ENCODE peak calls at places on chromosomes 1 and 21, in ten cellular contexts. A is tibial artery, U is breast epithelium, C is heart right ventricle, V is stomach, I is GM23338, M is cardiac muscle cell, K is psoas muscle, O is body of pancreas, Y is thyroid gland. W is an unnamed sample. For H3K4me1, the result is how much of the 10 kb centered on the place peaks cover.

GRCh38 chr1:54144366-54144765 is 8.4 kb downstream of the CDCP2 start:
- DNase-seq in Y (no peak), A (no peak), O (no peak), K (no peak), C (no peak), V (no peak), I (no peak), U (no peak), M (no peak), W (no peak)

GRCh38 chr1:88729297-88729696 is 45.2 kb downstream of the PKN2 start:
- DNase-seq in K (no peak), C (no peak), V (no peak), U (no peak), O (no peak), Y (no peak), M (no peak), A (no peak), I (no peak), W (no peak)

GRCh38 chr1:26468911-26469310 is 3.3 kb upstream of the HMGN2 start:
- DNase-seq in A (no peak), K (peak), O (no peak), V (peak), M (no peak), I (no peak), Y (no peak), U (no peak), C (peak), W (no peak)

GRCh38 chr1:202165267-202165941 is 5.0 kb upstream of the PTPN7 start:
- DNase-seq in V (no peak), U (no peak), C (no peak), I (peak), A (no peak), O (no peak), Y (no peak), M (no peak), K (no peak), W (no peak)

GRCh38 chr1:174074757-174075156 is 52.6 kb upstream of the RC3H1 start:
- DNase-seq in A (no peak), Y (no peak), M (no peak), C (no peak), I (no peak), V (no peak), K (no peak), O (no peak), U (no peak), W (peak)

GRCh38 chr1:115764541-115764940 is 4.0 kb downstream of the CASQ2 start:
- DNase-seq in Y (peak), V (peak), K (no peak), M (peak), U (no peak), O (peak), A (no peak), I (peak), C (no peak), W (no peak)

GRCh38 chr1:41420877-41421276 is 59.6 kb downstream of the FOXO6 start:
- DNase-seq in U (no peak), M (no peak), Y (no peak), I (no peak), A (peak), O (no peak), V (no peak), C (no peak), K (no peak), W (no peak)

GRCh38 chr1:53073899-53074311 is 11.9 kb downstream of the PODN start:
- DNase-seq in M (no peak), C (peak), A (peak), U (peak), I (no peak), K (peak), O (no peak), V (peak), Y (no peak), W (no peak)

GRCh38 chr1:223828162-223828848 is 17.4 kb downstream of the TP53BP2 start:
- DNase-seq in K (no peak), U (no peak), V (no peak), C (no peak), I (no peak), M (no peak), O (no peak), Y (no peak), A (no peak), W (no peak)

GRCh38 chr1:32813941-32814739 is 3.0 kb downstream of the YARS1 start:
- DNase-seq in A (no peak), C (no peak), K (no peak), Y (no peak), M (no peak), V (no peak), U (no peak), O (no peak), I (no peak), W (no peak)

GRCh38 chr1:179550753-179551682 is 24.7 kb downstream of the NPHS2 start:
- DNase-seq in K (no peak), M (no peak), O (no peak), C (no peak), I (no peak), U (no peak), Y (no peak), A (no peak), V (no peak), W (no peak)

GRCh38 chr1:202227997-202228401 is 34.4 kb downstream of the LGR6 start:
- DNase-seq in O (no peak), C (no peak), V (no peak), I (no peak), A (no peak), M (no peak), Y (no peak), U (no peak), K (no peak), W (no peak)

GRCh38 chr21:30579351-30579750 is 10.8 kb downstream of the KRTAP22-2 start:
- DNase-seq in K (no peak), V (no peak), U (no peak), I (peak), C (no peak), A (no peak), Y (no peak), O (no peak), M (no peak), W (no peak)

GRCh38 chr1:12161662-12162458 is 4.9 kb upstream of the TNFRSF1B start:
- DNase-seq in M (no peak), Y (peak), O (peak), I (no peak), K (peak), A (peak), C (peak), U (no peak), V (peak), W (peak)

GRCh38 chr1:66270122-66270812 is 263.7 kb upstream of the SGIP1 start:
- DNase-seq in M (no peak), C (no peak), V (no peak), O (no peak), K (no peak), Y (no peak), U (no peak), A (no peak), I (no peak), W (no peak)

GRCh38 chr1:66271904-66272254 is 262.1 kb upstream of the SGIP1 start:
- DNase-seq in I (no peak), Y (peak), C (peak), O (no peak), V (no peak), M (no peak), K (peak), A (peak), U (no peak), W (peak)

GRCh38 chr1:66269222-66269621 is 264.7 kb upstream of the SGIP1 start:
- DNase-seq in I (no peak), K (no peak), V (no peak), M (no peak), C (no peak), A (no peak), Y (no peak), U (no peak), O (no peak), W (no peak)

GRCh38 chr1:66273674-66274073 is 260.3 kb upstream of the SGIP1 start:
- DNase-seq in V (no peak), K (no peak), I (no peak), A (no peak), O (no peak), U (no peak), C (no peak), M (peak), Y (no peak), W (no peak)

DNA sequence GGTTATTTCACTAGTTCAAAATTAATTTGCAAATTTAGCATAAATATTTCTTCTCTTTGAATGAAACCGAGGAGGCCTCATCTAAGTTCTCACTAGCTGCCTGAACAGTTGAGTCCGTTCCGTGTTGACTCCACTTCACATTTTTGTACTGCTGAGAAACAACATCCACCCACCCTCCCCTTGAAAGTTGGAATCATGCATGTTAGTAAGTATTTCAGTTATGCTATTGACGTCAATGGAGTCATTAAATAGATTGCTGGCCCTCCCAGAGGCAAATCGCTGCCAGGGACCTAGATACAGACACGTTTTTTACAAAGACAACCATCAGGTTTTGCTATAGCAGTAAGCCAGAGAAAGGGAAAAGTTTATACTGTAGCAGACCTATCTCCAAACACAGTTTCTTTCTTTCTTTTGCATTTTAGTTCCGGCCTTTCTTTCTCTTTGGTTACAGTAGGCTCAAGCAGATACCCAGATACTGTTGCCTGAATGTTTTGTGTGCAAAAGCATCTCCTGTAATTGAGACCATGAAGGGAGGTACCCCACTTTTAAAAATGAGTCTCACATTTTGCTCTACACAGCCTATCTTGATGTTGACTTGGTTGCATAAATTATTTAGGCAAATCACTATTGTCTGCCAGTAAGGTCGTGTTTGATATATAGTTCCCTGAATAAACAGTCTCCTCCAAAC is 262.6 kb upstream of the SGIP1 start:
- DNase-seq in M (peak), I (peak), Y (peak), U (no peak), O (peak), K (peak), C (peak), A (peak), V (peak), W (peak)
- H3K4me3 ChIP-seq in M (no peak), I (no peak), Y (no peak), U (no peak), O (no peak), K (peak), C (peak), A (peak), V (no peak), W (peak)

DNA sequence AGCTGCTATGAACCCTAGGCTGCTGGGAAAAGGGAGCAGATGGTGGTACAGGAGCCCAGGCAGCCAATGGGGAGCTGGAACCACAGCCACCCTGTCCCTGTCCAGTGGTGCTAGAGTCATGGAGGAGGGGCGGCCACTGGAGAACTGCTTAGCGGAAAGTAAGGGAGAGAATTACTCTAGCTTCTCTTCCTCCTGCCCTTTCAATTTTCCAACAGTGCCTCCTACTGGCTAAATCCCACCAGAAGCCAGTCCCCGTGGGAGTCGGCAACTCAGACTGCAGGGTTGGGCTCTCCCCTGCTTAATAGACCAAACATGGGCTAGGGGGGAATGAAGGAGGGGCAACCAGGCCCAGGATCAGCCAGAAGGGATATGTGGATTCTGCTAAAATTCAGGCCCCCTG is 154.5 kb downstream of the ACTL8 start:
- DNase-seq in O (peak), K (no peak), U (no peak), Y (no peak), I (peak), M (peak), V (no peak), C (no peak), A (peak), W (no peak)
- TF ChIP-seq CTCF in O (no peak), K (no peak), U (no peak), Y (no peak), I (peak), M (peak), V (no peak), C (no peak), A (no peak), W (peak)

DNA sequence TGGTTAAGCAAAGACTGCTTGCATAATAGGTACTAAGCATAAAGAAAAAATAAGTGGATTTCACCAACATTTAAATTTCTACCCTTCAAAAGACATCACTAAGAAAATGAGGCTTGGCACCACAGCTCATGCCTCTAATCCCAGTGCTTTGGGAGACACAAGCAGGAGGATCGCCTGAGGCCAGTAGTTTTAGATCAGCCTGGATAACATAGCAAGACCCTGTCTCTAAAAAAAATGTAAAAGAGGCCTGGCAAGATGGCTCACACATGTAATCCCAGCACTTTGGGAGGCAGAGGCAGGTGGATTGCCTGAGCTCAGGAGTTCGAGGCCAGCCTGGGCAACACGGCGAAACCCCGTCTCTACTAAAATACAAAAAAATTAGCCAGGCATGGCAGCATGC is 73.0 kb downstream of the PIGK start:
- DNase-seq in M (no peak), Y (no peak), I (no peak), C (no peak), K (no peak), O (no peak), V (no peak), U (no peak), A (no peak), W (no peak)
- H3K4me1 ChIP-seq in M (under half), Y (under half), I (under half), C (under half), K (under half), O (under half), V (under half), U (under half), A (under half), W (under half)

GRCh38 chr1:161013591-161014513 is 7.1 kb downstream of the F11R start:
- DNase-seq in O (peak), M (no peak), C (peak), K (peak), I (peak), U (peak), A (peak), V (peak), Y (peak), W (peak)
- H3K4me3 ChIP-seq in O (no peak), M (no peak), C (peak), K (peak), I (peak), U (no peak), A (no peak), V (peak), Y (no peak), W (peak)

GRCh38 chr1:230453377-230453776 is 27.2 kb upstream of the PGBD5 start:
- DNase-seq in M (no peak), C (no peak), O (no peak), Y (no peak), I (no peak), K (no peak), U (no peak), A (no peak), V (no peak), W (no peak)
- TF ChIP-seq CTCF in M (no peak), C (no peak), O (no peak), Y (no peak), I (no peak), K (no peak), U (no peak), A (no peak), V (no peak), W (no peak)

GRCh38 chr21:44328242-44328895 is 10.8 kb downstream of the CFAP410 start:
- DNase-seq in O (no peak), U (no peak), I (no peak), V (no peak), M (no peak), C (no peak), K (no peak), Y (no peak), A (no peak), W (no peak)
- H3K4me1 ChIP-seq in O (under half), U (under half), I (under half), V (under half), M (under half), C (under half), K (under half), Y (under half), A (under half), W (under half)

GRCh38 chr21:33762798-33763572 is 120.7 kb downstream of the ITSN1 start:
- DNase-seq in K (no peak), C (no peak), M (no peak), V (no peak), U (no peak), O (no peak), I (no peak), A (no peak), Y (no peak), W (no peak)

GRCh38 chr21:33763573-33763881 is 121.2 kb downstream of the ITSN1 start:
- DNase-seq in M (no peak), I (no peak), O (no peak), Y (no peak), U (no peak), V (no peak), C (no peak), A (no peak), K (no peak), W (no peak)

GRCh38 chr21:33755354-33755753 is 113.1 kb downstream of the ITSN1 start:
- DNase-seq in K (no peak), V (no peak), U (no peak), M (no peak), A (no peak), O (no peak), Y (no peak), I (no peak), C (no peak), W (no peak)

GRCh38 chr21:33761104-33762036 is 119.1 kb downstream of the ITSN1 start:
- DNase-seq in Y (peak), K (no peak), O (no peak), C (no peak), I (no peak), A (peak), M (peak), U (no peak), V (no peak), W (no peak)

DNA sequence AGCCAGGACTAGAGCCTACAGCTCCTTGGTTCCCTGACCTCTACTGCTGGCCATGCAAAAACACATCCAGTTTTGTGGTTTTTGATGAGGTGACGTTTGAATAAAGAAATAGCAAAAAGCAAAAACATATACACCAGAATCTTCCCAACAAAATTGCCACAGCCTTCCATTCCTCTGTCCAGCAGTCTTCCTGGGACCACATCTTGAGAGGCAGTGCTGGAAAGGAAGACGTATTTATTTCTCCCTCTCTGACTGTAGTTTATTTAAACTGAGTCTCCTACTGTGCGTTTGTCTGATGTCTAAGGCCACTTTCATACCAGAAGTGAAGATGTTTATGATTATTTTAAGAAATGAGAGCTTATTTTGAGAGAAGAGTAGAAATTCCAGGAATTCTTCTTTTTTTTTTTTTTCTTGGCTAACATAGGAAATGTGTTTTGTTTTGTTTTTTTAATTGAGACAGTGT is 118.4 kb downstream of the ITSN1 start:
- DNase-seq in A (no peak), Y (no peak), U (no peak), K (no peak), I (no peak), C (no peak), M (no peak), O (no peak), V (no peak), W (no peak)
- H3K4me3 ChIP-seq in A (no peak), Y (no peak), U (no peak), K (no peak), I (no peak), C (no peak), M (no peak), O (no peak), V (no peak), W (no peak)